ENCODE peak calls at places on chromosomes 3 and 15, in seven cellular contexts. One of them, this sample, is unnamed.

GRCh38 chr15:94972314-94972713 is 741.0 kb downstream of the MCTP2 start:
- DNase-seq in omental fat pad: no peak
- DNase-seq in left ventricle myocardium inferior: no peak
- DNase-seq in CD14-positive monocyte: no peak
- DNase-seq in fibroblast of lung: peak; percentile 15
- DNase-seq in sigmoid colon: no peak
- DNase-seq in pancreas: no peak
- DNase-seq in this sample: no peak

GRCh38 chr15:69373406-69373805 is 40.7 kb upstream of the KIF23 start:
- DNase-seq in omental fat pad: no peak
- DNase-seq in left ventricle myocardium inferior: no peak
- DNase-seq in CD14-positive monocyte: no peak
- DNase-seq in fibroblast of lung: no peak
- DNase-seq in sigmoid colon: no peak
- DNase-seq in pancreas: no peak
- DNase-seq in this sample: no peak

GRCh38 chr15:89664441-89664840 is 9.2 kb upstream of the KIF7 start:
- DNase-seq in omental fat pad: no peak
- DNase-seq in left ventricle myocardium inferior: no peak
- DNase-seq in CD14-positive monocyte: no peak
- DNase-seq in fibroblast of lung: no peak
- DNase-seq in sigmoid colon: peak; percentile 29
- DNase-seq in pancreas: no peak
- DNase-seq in this sample: no peak

GRCh38 chr3:161372321-161373260 is 1.3 kb upstream of the SPTSSB start:
- DNase-seq in omental fat pad: no peak
- DNase-seq in left ventricle myocardium inferior: no peak
- DNase-seq in CD14-positive monocyte: no peak
- DNase-seq in fibroblast of lung: peak; percentile 34
- DNase-seq in sigmoid colon: peak; percentile 57
- DNase-seq in pancreas: no peak
- DNase-seq in this sample: peak; percentile 42

GRCh38 chr3:187568171-187568570 is 102.0 kb downstream of the SST start:
- DNase-seq in omental fat pad: no peak
- DNase-seq in left ventricle myocardium inferior: no peak
- DNase-seq in CD14-positive monocyte: no peak
- DNase-seq in fibroblast of lung: no peak
- DNase-seq in sigmoid colon: no peak
- DNase-seq in pancreas: no peak
- DNase-seq in this sample: no peak

GRCh38 chr3:121661376-121661775 is 673 bp upstream of the HCLS1 start:
- DNase-seq in omental fat pad: no peak
- DNase-seq in left ventricle myocardium inferior: no peak
- DNase-seq in CD14-positive monocyte: no peak
- DNase-seq in fibroblast of lung: no peak
- DNase-seq in sigmoid colon: no peak
- DNase-seq in pancreas: no peak
- DNase-seq in this sample: no peak

GRCh38 chr15:90412356-90413194 is 24.5 kb downstream of the IQGAP1 start:
- DNase-seq in omental fat pad: no peak
- DNase-seq in left ventricle myocardium inferior: no peak
- DNase-seq in CD14-positive monocyte: peak; percentile 83
- DNase-seq in fibroblast of lung: peak; percentile 87
- DNase-seq in sigmoid colon: no peak
- DNase-seq in pancreas: no peak
- DNase-seq in this sample: peak; percentile 37

GRCh38 chr3:125481786-125482185 is 38.2 kb downstream of the SNX4 start:
- DNase-seq in omental fat pad: no peak
- DNase-seq in left ventricle myocardium inferior: no peak
- DNase-seq in CD14-positive monocyte: no peak
- DNase-seq in fibroblast of lung: no peak
- DNase-seq in sigmoid colon: no peak
- DNase-seq in pancreas: no peak
- DNase-seq in this sample: no peak

GRCh38 chr3:157475921-157476395 is 27.3 kb downstream of the VEPH1 start:
- DNase-seq in omental fat pad: no peak
- DNase-seq in left ventricle myocardium inferior: no peak
- DNase-seq in CD14-positive monocyte: no peak
- DNase-seq in fibroblast of lung: peak; percentile 87
- DNase-seq in sigmoid colon: no peak
- DNase-seq in pancreas: no peak
- DNase-seq in this sample: no peak

GRCh38 chr15:52206446-52206845 is 15.3 kb upstream of the GNB5 start:
- DNase-seq in omental fat pad: no peak
- DNase-seq in left ventricle myocardium inferior: no peak
- DNase-seq in CD14-positive monocyte: no peak
- DNase-seq in fibroblast of lung: no peak
- DNase-seq in sigmoid colon: no peak
- DNase-seq in pancreas: no peak
- DNase-seq in this sample: no peak

GRCh38 chr15:31377030-31377429 is 50.4 kb downstream of the KLF13 start:
- DNase-seq in omental fat pad: no peak
- DNase-seq in left ventricle myocardium inferior: peak; percentile 13
- DNase-seq in CD14-positive monocyte: peak; percentile 19
- DNase-seq in fibroblast of lung: no peak
- DNase-seq in sigmoid colon: no peak
- DNase-seq in pancreas: no peak
- DNase-seq in this sample: no peak

GRCh38 chr15:31376511-31376910 is 49.9 kb downstream of the KLF13 start:
- DNase-seq in omental fat pad: no peak
- DNase-seq in left ventricle myocardium inferior: peak; percentile 10
- DNase-seq in CD14-positive monocyte: peak; percentile 23
- DNase-seq in fibroblast of lung: no peak
- DNase-seq in sigmoid colon: no peak
- DNase-seq in pancreas: no peak
- DNase-seq in this sample: no peak

GRCh38 chr15:31379042-31379441 is 52.4 kb downstream of the KLF13 start:
- DNase-seq in omental fat pad: no peak
- DNase-seq in left ventricle myocardium inferior: peak; percentile 13
- DNase-seq in CD14-positive monocyte: no peak
- DNase-seq in fibroblast of lung: no peak
- DNase-seq in sigmoid colon: no peak
- DNase-seq in pancreas: no peak
- DNase-seq in this sample: peak; percentile 61

GRCh38 chr15:31379577-31379976 is 52.9 kb downstream of the KLF13 start:
- DNase-seq in omental fat pad: no peak
- DNase-seq in left ventricle myocardium inferior: peak; percentile 12
- DNase-seq in CD14-positive monocyte: peak; percentile 27
- DNase-seq in fibroblast of lung: no peak
- DNase-seq in sigmoid colon: peak; percentile 56
- DNase-seq in pancreas: no peak
- DNase-seq in this sample: no peak

GRCh38 chr15:31378363-31378903 is 51.8 kb downstream of the KLF13 start:
- DNase-seq in omental fat pad: no peak
- DNase-seq in left ventricle myocardium inferior: no peak
- DNase-seq in CD14-positive monocyte: peak; percentile 25
- DNase-seq in fibroblast of lung: no peak
- DNase-seq in sigmoid colon: no peak
- DNase-seq in pancreas: no peak
- DNase-seq in this sample: no peak
- TF ChIP-seq CTCF in omental fat pad: no peak
- TF ChIP-seq CTCF in left ventricle myocardium inferior: no peak
- TF ChIP-seq CTCF in CD14-positive monocyte: no peak
- TF ChIP-seq CTCF in fibroblast of lung: no peak
- TF ChIP-seq CTCF in sigmoid colon: no peak
- TF ChIP-seq CTCF in pancreas: no peak
- TF ChIP-seq CTCF in this sample: no peak

DNA sequence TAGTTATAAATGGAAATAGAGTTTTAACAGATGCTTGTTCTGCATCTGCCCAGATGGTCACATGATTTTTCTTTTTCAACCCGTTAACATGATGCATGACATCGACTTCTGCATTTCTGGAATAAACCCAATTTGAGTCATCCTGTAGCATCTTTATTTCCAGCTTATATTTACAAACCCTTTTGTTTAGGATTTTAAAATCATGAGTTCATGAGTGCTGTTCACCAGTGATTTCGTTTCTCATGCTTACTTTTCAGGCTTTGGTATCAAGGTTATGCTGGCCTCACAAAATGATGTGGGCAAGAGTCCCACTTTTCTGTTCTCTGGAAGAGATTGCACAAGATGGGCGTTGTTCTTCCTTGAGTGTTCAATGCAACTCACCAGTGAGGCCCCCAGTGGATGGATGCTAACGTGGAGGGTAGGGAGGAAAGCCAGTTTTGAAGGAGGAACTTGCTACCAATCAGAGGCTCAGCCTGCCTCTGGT is 5.2 kb downstream of the HRH1 start:
- DNase-seq in omental fat pad: no peak
- DNase-seq in left ventricle myocardium inferior: no peak
- DNase-seq in CD14-positive monocyte: peak; percentile 56
- DNase-seq in fibroblast of lung: peak; percentile 79
- DNase-seq in sigmoid colon: peak; percentile 87
- DNase-seq in pancreas: no peak
- DNase-seq in this sample: no peak
- TF ChIP-seq CTCF in omental fat pad: no peak
- TF ChIP-seq CTCF in left ventricle myocardium inferior: no peak
- TF ChIP-seq CTCF in CD14-positive monocyte: no peak
- TF ChIP-seq CTCF in fibroblast of lung: peak; percentile 38
- TF ChIP-seq CTCF in sigmoid colon: no peak
- TF ChIP-seq CTCF in pancreas: no peak
- TF ChIP-seq CTCF in this sample: no peak

GRCh38 chr15:72342385-72342784 is 22.4 kb upstream of the CELF6 start:
- DNase-seq in omental fat pad: no peak
- DNase-seq in left ventricle myocardium inferior: no peak
- DNase-seq in CD14-positive monocyte: no peak
- DNase-seq in fibroblast of lung: peak; percentile 4
- DNase-seq in sigmoid colon: no peak
- DNase-seq in pancreas: no peak
- DNase-seq in this sample: peak; percentile 62
- TF ChIP-seq CTCF in omental fat pad: no peak
- TF ChIP-seq CTCF in left ventricle myocardium inferior: peak; percentile 60
- TF ChIP-seq CTCF in CD14-positive monocyte: peak; percentile 50
- TF ChIP-seq CTCF in fibroblast of lung: peak; percentile 25
- TF ChIP-seq CTCF in sigmoid colon: no peak
- TF ChIP-seq CTCF in pancreas: no peak
- TF ChIP-seq CTCF in this sample: peak; percentile 49

GRCh38 chr15:44298878-44299277 is 10.4 kb downstream of the GOLM2 start:
- DNase-seq in omental fat pad: no peak
- DNase-seq in left ventricle myocardium inferior: no peak
- DNase-seq in CD14-positive monocyte: no peak
- DNase-seq in fibroblast of lung: no peak
- DNase-seq in sigmoid colon: no peak
- DNase-seq in pancreas: no peak
- DNase-seq in this sample: no peak
- TF ChIP-seq CTCF in omental fat pad: no peak
- TF ChIP-seq CTCF in left ventricle myocardium inferior: no peak
- TF ChIP-seq CTCF in CD14-positive monocyte: no peak
- TF ChIP-seq CTCF in fibroblast of lung: peak; percentile 45
- TF ChIP-seq CTCF in sigmoid colon: no peak
- TF ChIP-seq CTCF in pancreas: no peak
- TF ChIP-seq CTCF in this sample: no peak

DNA sequence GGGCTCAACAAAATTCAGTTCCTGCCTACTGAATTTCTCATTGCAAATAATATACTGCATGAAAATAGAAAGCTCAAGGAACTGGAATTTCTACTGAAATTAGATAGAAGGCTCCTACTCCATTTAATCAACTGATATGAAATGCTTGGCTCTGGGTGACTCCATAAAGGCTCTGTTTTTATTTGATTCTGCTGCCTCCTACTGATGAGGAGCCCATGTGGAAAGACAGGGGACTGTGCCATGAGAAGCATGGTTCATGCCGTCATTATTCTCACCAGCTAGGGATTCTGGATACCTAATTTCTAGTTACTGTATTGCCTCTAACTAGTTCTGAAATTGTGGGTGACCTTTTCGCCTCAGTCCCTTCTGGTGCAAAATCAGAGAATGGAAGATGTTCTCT is 366.2 kb upstream of the DPH6 start:
- DNase-seq in omental fat pad: no peak
- DNase-seq in left ventricle myocardium inferior: no peak
- DNase-seq in CD14-positive monocyte: no peak
- DNase-seq in fibroblast of lung: peak; percentile 6
- DNase-seq in sigmoid colon: no peak
- DNase-seq in pancreas: no peak
- DNase-seq in this sample: no peak
- TF ChIP-seq CTCF in omental fat pad: no peak
- TF ChIP-seq CTCF in left ventricle myocardium inferior: peak; percentile 56
- TF ChIP-seq CTCF in CD14-positive monocyte: no peak
- TF ChIP-seq CTCF in fibroblast of lung: peak; percentile 31
- TF ChIP-seq CTCF in sigmoid colon: no peak
- TF ChIP-seq CTCF in pancreas: no peak
- TF ChIP-seq CTCF in this sample: no peak

GRCh38 chr3:88005066-88005465 is 53.7 kb downstream of the CGGBP1 start:
- DNase-seq in omental fat pad: no peak
- DNase-seq in left ventricle myocardium inferior: no peak
- DNase-seq in CD14-positive monocyte: no peak
- DNase-seq in fibroblast of lung: peak; percentile 29
- DNase-seq in sigmoid colon: no peak
- DNase-seq in pancreas: no peak
- DNase-seq in this sample: no peak
- TF ChIP-seq CTCF in omental fat pad: no peak
- TF ChIP-seq CTCF in left ventricle myocardium inferior: peak; percentile 39
- TF ChIP-seq CTCF in CD14-positive monocyte: peak; percentile 61
- TF ChIP-seq CTCF in fibroblast of lung: peak; percentile 25
- TF ChIP-seq CTCF in sigmoid colon: no peak
- TF ChIP-seq CTCF in pancreas: no peak
- TF ChIP-seq CTCF in this sample: peak; percentile 16

GRCh38 chr3:32434206-32434605 is 42.6 kb downstream of the CMTM7 start:
- DNase-seq in omental fat pad: no peak
- DNase-seq in left ventricle myocardium inferior: no peak
- DNase-seq in CD14-positive monocyte: no peak
- DNase-seq in fibroblast of lung: no peak
- DNase-seq in sigmoid colon: no peak
- DNase-seq in pancreas: no peak
- DNase-seq in this sample: no peak
- TF ChIP-seq CTCF in omental fat pad: no peak
- TF ChIP-seq CTCF in left ventricle myocardium inferior: no peak
- TF ChIP-seq CTCF in CD14-positive monocyte: no peak
- TF ChIP-seq CTCF in fibroblast of lung: no peak
- TF ChIP-seq CTCF in sigmoid colon: no peak
- TF ChIP-seq CTCF in pancreas: no peak
- TF ChIP-seq CTCF in this sample: no peak

GRCh38 chr15:49242820-49243219 is 72.8 kb downstream of the GALK2 start:
- DNase-seq in omental fat pad: no peak
- DNase-seq in left ventricle myocardium inferior: no peak
- DNase-seq in CD14-positive monocyte: no peak
- DNase-seq in fibroblast of lung: peak; percentile 98
- DNase-seq in sigmoid colon: no peak
- DNase-seq in pancreas: no peak
- DNase-seq in this sample: no peak
- TF ChIP-seq CTCF in omental fat pad: no peak
- TF ChIP-seq CTCF in left ventricle myocardium inferior: no peak
- TF ChIP-seq CTCF in CD14-positive monocyte: no peak
- TF ChIP-seq CTCF in fibroblast of lung: no peak
- TF ChIP-seq CTCF in sigmoid colon: no peak
- TF ChIP-seq CTCF in pancreas: no peak
- TF ChIP-seq CTCF in this sample: no peak

GRCh38 chr3:98185180-98185579 is 18.7 kb downstream of the OR5H15 start:
- DNase-seq in omental fat pad: no peak
- DNase-seq in left ventricle myocardium inferior: no peak
- DNase-seq in CD14-positive monocyte: no peak
- DNase-seq in fibroblast of lung: no peak
- DNase-seq in sigmoid colon: no peak
- DNase-seq in pancreas: no peak
- DNase-seq in this sample: no peak

DNA sequence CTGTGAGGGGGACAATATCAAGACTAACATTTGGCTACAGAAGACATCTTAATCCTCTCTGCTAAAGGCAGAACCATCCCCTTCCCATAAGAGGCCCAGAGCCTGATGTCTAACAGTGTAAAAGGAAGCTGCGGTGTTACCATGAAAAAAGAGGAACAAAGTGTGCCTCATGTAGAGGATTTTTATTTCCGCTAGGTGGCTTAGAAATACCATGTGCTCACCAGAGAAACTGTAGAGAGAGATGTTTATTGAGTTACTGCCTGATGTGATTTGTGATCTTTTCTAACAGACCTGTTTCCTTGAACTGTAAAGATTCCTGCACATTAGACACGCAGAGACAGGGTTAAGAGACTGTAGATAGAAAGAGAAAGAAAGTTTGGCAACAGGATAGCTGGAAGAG is 22.1 kb downstream of the OR5H15 start:
- DNase-seq in omental fat pad: no peak
- DNase-seq in left ventricle myocardium inferior: no peak
- DNase-seq in CD14-positive monocyte: no peak
- DNase-seq in fibroblast of lung: no peak
- DNase-seq in sigmoid colon: no peak
- DNase-seq in pancreas: no peak
- DNase-seq in this sample: no peak
- TF ChIP-seq CTCF in omental fat pad: no peak
- TF ChIP-seq CTCF in left ventricle myocardium inferior: no peak
- TF ChIP-seq CTCF in CD14-positive monocyte: peak; percentile 62
- TF ChIP-seq CTCF in fibroblast of lung: no peak
- TF ChIP-seq CTCF in sigmoid colon: no peak
- TF ChIP-seq CTCF in pancreas: no peak
- TF ChIP-seq CTCF in this sample: no peak